ENCODE peak calls at places on chromosomes 6 and 20, in seven cellular contexts. M is A172; I is OCI-LY7; A is AG08395; P is dermis blood vessel endothelial cell; N is stimulated activated CD8-positive, alpha-beta memory T cell treated with anti-CD3 and anti-CD28 coated beads, Interleukin-7, amount 100 ng/mL, for 24 hours; D is fibroblast of lung. C is an unnamed sample.

GRCh38 chr6:16555550-16555949 is 205.7 kb downstream of the ATXN1 start:
- DNase-seq in M (no peak), I (no peak), A (no peak), D (no peak), P (no peak), N (no peak), C (no peak)

GRCh38 chr6:36805107-36805797 is 34.0 kb downstream of the CPNE5 start:
- DNase-seq in P (no peak), A (no peak), D (no peak), M (no peak), I (no peak), N (no peak), C (no peak)

GRCh38 chr20:2140561-2140960 is 38.9 kb downstream of the STK35 start:
- DNase-seq in A (peak; percentile 57), D (peak; percentile 50), N (no peak), P (no peak), I (no peak), M (peak; percentile 27), C (no peak)

GRCh38 chr6:52503344-52503747 is 73.5 kb downstream of the TRAM2 start:
- DNase-seq in M (no peak), P (no peak), D (no peak), I (no peak), A (no peak), N (no peak), C (no peak)

GRCh38 chr6:148447521-148448230 is 105.0 kb downstream of the SASH1 start:
- DNase-seq in M (no peak), N (no peak), D (no peak), I (no peak), A (no peak), P (no peak), C (no peak)

GRCh38 chr6:56528412-56528841 is 114.3 kb downstream of the DST start:
- DNase-seq in D (peak; percentile 94), I (no peak), M (peak; percentile 81), P (peak; percentile 70), A (peak; percentile 79), N (no peak), C (no peak)

GRCh38 chr6:151240036-151240685 is 394 bp downstream of the AKAP12 start:
- DNase-seq in D (peak; percentile 83), M (peak; percentile 76), P (peak; percentile 89), I (no peak), N (no peak), A (peak; percentile 79), C (no peak)

GRCh38 chr6:53938810-53939209 is 144.0 kb downstream of the LRRC1 start:
- DNase-seq in M (peak; percentile 21), A (no peak), I (no peak), P (no peak), N (no peak), D (peak; percentile 67), C (no peak)

GRCh38 chr6:154508573-154509375 is 1.7 kb downstream of the CNKSR3 start:
- DNase-seq in M (peak; percentile 27), A (no peak), I (no peak), N (no peak), P (peak; percentile 74), D (peak; percentile 30), C (no peak)

GRCh38 chr6:106462923-106463557 is 102.5 kb downstream of the CRYBG1 start:
- DNase-seq in I (no peak), M (no peak), A (no peak), D (no peak), P (no peak), N (no peak), C (no peak)

GRCh38 chr6:33935439-33936080 is 131.8 kb upstream of the MLN start:
- DNase-seq in D (no peak), M (no peak), P (no peak), A (no peak), I (no peak), N (no peak), C (no peak)

GRCh38 chr6:106959985-106960384 is 14.5 kb downstream of the CD24 start:
- DNase-seq in D (no peak), N (no peak), I (no peak), M (no peak), A (no peak), P (no peak), C (no peak)

GRCh38 chr6:44779130-44779826 is 391.8 kb downstream of the CDC5L start:
- DNase-seq in M (no peak), I (no peak), A (no peak), P (no peak), N (no peak), D (no peak), C (peak; percentile 9)

GRCh38 chr20:57400821-57401564 is 9.8 kb downstream of the RBM38 start:
- DNase-seq in P (no peak), M (peak; percentile 44), I (peak; percentile 82), D (no peak), N (no peak), A (no peak), C (peak; percentile 94)

GRCh38 chr6:148854992-148855391 is 108.2 kb downstream of the UST start:
- DNase-seq in I (no peak), P (no peak), A (no peak), M (no peak), N (no peak), D (no peak), C (no peak)

C was measured in NAMALWA.